ENCODE peak calls at places on chromosomes 11 and 22, in six cellular contexts. L, F, O, B, J and G are unnamed samples.

GRCh38 chr11:2779499-2779980 is 79.7 kb upstream of the KCNQ1OT1 start:
- DNase-seq in L (no peak), F (no peak), O (no peak), B (no peak), J (no peak), G (no peak)

GRCh38 chr11:41201156-41201555 is 258.3 kb downstream of the LRRC4C start:
- DNase-seq in L (no peak), F (no peak), O (peak; percentile 44), B (peak; percentile 27), J (no peak), G (peak; percentile 21)

GRCh38 chr11:6312106-6312505 is 8.2 kb downstream of the CAVIN3 start:
- DNase-seq in L (no peak), F (no peak), O (no peak), B (no peak), J (no peak), G (no peak)

GRCh38 chr22:45831394-45831793 is 145.6 kb downstream of the WNT7B start:
- DNase-seq in L (no peak), F (no peak), O (peak; percentile 39), B (no peak), J (no peak), G (no peak)

GRCh38 chr11:107799245-107799859 is 59.2 kb downstream of the SLC35F2 start:
- DNase-seq in L (peak; percentile 70), F (peak; percentile 77), O (peak; percentile 54), B (peak; percentile 67), J (peak; percentile 34), G (peak; percentile 41)

GRCh38 chr22:30414525-30415047 is 11.0 kb upstream of the MTFP1 start:
- DNase-seq in L (no peak), F (no peak), O (no peak), B (no peak), J (no peak), G (no peak)

GRCh38 chr11:128227466-128227865 is 359.9 kb downstream of the ETS1 start:
- DNase-seq in L (no peak), F (no peak), O (no peak), B (no peak), J (no peak), G (no peak)

GRCh38 chr11:113090716-113091577 is 129.7 kb downstream of the NCAM1 start:
- DNase-seq in L (no peak), F (no peak), O (peak; percentile 54), B (no peak), J (no peak), G (no peak)

GRCh38 chr11:793556-793955 is 3.7 kb upstream of the CEND1 start:
- DNase-seq in L (peak; percentile 88), F (no peak), O (no peak), B (no peak), J (no peak), G (no peak)

GRCh38 chr22:36734171-36735058 is 30.9 kb upstream of the CACNG2 start:
- DNase-seq in L (peak; percentile 76), F (peak; percentile 58), O (no peak), B (peak; percentile 53), J (no peak), G (no peak)

GRCh38 chr11:7444582-7444981 is 40.7 kb upstream of the OLFML1 start:
- DNase-seq in L (no peak), F (no peak), O (no peak), B (no peak), J (no peak), G (no peak)

GRCh38 chr11:67780056-67780455 is 105.6 kb upstream of the ALDH3B2 start:
- DNase-seq in L (no peak), F (no peak), O (no peak), B (no peak), J (no peak), G (no peak)
- TF ChIP-seq CTCF in L (no peak), F (no peak), O (no peak), B (no peak), J (no peak), G (no peak)

GRCh38 chr11:131511794-131512193 is 141.4 kb downstream of the NTM start:
- DNase-seq in L (peak; percentile 68), F (no peak), O (peak; percentile 29), B (peak; percentile 32), J (no peak), G (peak; percentile 27)
- TF ChIP-seq CTCF in L (peak; percentile 48), F (peak; percentile 50), O (peak; percentile 79), B (peak; percentile 41), J (no peak), G (peak; percentile 72)

GRCh38 chr22:50676211-50676636 is 3.6 kb downstream of the SHANK3 start:
- DNase-seq in L (no peak), F (no peak), O (no peak), B (no peak), J (no peak), G (no peak)
- TF ChIP-seq CTCF in L (no peak), F (no peak), O (no peak), B (no peak), J (no peak), G (no peak)

GRCh38 chr11:91859666-91860065 is 365.0 kb upstream of the FAT3 start:
- DNase-seq in L (no peak), F (no peak), O (peak; percentile 43), B (no peak), J (no peak), G (no peak)
- TF ChIP-seq CTCF in L (no peak), F (no peak), O (no peak), B (no peak), J (no peak), G (no peak)

GRCh38 chr11:57497303-57498247 is 17.9 kb downstream of the SLC43A1 start:
- DNase-seq in L (peak; percentile 45), F (no peak), O (no peak), B (no peak), J (no peak), G (peak; percentile 91)

GRCh38 chr11:57496109-57496820 is 19.2 kb downstream of the SLC43A1 start:
- DNase-seq in L (peak; percentile 65), F (no peak), O (no peak), B (no peak), J (no peak), G (no peak)

GRCh38 chr11:57490456-57491248 is 24.9 kb downstream of the SLC43A1 start:
- DNase-seq in L (no peak), F (no peak), O (peak; percentile 41), B (no peak), J (no peak), G (no peak)

GRCh38 chr11:57491371-57492061 is 24.0 kb downstream of the SLC43A1 start:
- DNase-seq in L (peak; percentile 56), F (peak; percentile 72), O (no peak), B (peak; percentile 68), J (no peak), G (peak; percentile 38)

DNA sequence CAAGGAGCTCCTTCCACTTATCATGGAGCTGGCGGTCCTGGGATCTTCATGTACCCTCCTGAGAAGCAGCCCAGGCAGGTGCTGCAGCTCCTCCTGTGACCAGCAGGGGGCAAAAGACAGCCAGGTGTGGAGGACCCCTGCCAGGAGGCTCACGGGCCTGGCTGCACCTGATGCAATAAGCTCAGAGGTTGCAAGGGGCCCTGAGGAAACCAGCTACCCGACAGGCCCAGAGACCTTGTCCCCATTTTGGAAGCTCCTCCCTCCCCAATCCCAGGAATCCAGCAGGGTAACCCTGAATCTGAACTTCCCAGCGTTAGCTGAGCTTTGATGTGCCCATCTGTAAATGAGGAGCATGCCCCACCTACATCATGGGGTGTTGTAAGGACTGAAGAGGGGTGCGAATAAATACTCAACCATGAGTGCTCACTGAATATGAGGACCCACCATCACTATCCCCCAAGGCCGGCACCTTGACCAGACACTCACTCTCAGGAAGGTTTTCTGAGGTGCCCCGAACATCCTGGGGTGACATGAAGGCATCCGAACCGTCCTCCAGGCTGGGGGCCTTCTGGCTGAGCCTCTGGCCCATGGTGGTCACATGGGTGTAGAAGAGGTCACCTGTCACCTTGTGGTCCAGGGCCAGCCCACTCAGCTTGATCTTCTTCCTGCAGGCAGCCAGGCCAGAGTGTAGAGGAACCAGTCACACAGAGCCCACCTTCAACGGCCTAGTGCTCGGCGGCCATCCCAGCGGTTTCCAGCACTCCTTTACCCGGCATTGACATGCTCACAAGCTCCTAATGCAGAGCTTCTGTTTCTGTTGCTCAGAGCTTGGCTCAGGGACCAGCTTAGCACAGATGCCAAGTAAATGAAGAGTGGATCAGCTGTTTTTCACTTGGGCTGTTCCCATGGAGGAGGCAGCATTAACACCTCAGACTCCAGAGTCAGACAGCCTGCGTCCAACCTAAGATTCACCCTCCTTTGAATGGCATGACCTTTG is 21.7 kb downstream of the SLC43A1 start:
- DNase-seq in L (peak; percentile 85), F (peak; percentile 86), O (peak; percentile 50), B (peak; percentile 83), J (no peak), G (peak; percentile 73)
- TF ChIP-seq CTCF in L (peak; percentile 89), F (peak; percentile 94), O (peak; percentile 92), B (peak; percentile 95), J (peak; percentile 83), G (peak; percentile 97)